ENCODE peak calls at places on chromosome 14, in six cellular contexts. Y is foreskin melanocyte; A is NCI-H1092 treated with DMSO at 0.1 percent for 48 hours; F is AG04450; J is G401; X is activated T-cell treated with anti-CD3 and anti-CD28 coated beads, Interleukin-2, amount 50 U/mL, for 48 hours. S is an unnamed sample.

GRCh38 chr14:105935384-105935783 is 409.0 kb downstream of the TMEM121 start:
- DNase-seq in Y (no peak), A (no peak), F (no peak), J (no peak), X (peak), S (no peak)

GRCh38 chr14:74963705-74964271 is 8.4 kb upstream of the PGF start:
- DNase-seq in Y (no peak), A (no peak), F (no peak), J (peak), X (no peak), S (no peak)

GRCh38 chr14:70735043-70735442 is 74.3 kb downstream of the MAP3K9 start:
- DNase-seq in Y (no peak), A (peak), F (no peak), J (peak), X (no peak), S (peak)

GRCh38 chr14:63032056-63032455 is 13.2 kb downstream of the KCNH5 start:
- DNase-seq in Y (no peak), A (no peak), F (no peak), J (no peak), X (no peak), S (no peak)

GRCh38 chr14:64811676-64812075 is 68.0 kb downstream of the SPTB start:
- DNase-seq in Y (no peak), A (no peak), F (no peak), J (no peak), X (no peak), S (no peak)

GRCh38 chr14:41609704-41610183 is 3.1 kb downstream of the LRFN5 start:
- DNase-seq in Y (no peak), A (peak), F (no peak), J (peak), X (peak), S (peak)

GRCh38 chr14:70188608-70189540 is at the start of gene SLC8A3:
- DNase-seq in Y (peak), A (peak), F (no peak), J (peak), X (peak), S (no peak)

GRCh38 chr14:89041245-89041585 is 216.8 kb downstream of the TTC8 start:
- DNase-seq in Y (no peak), A (peak), F (peak), J (no peak), X (no peak), S (peak)

GRCh38 chr14:92575061-92575772 is 61.6 kb downstream of the RIN3 start:
- DNase-seq in Y (no peak), A (no peak), F (no peak), J (no peak), X (no peak), S (no peak)

GRCh38 chr14:52926994-52927393 is 23.9 kb downstream of the FERMT2 start:
- DNase-seq in Y (no peak), A (peak), F (no peak), J (no peak), X (no peak), S (no peak)

GRCh38 chr14:85217412-85217811 is 312.5 kb upstream of the FLRT2 start:
- DNase-seq in Y (no peak), A (no peak), F (peak), J (no peak), X (no peak), S (no peak)

GRCh38 chr14:29310757-29311156 is 544.2 kb downstream of the FOXG1 start:
- DNase-seq in Y (peak), A (no peak), F (no peak), J (no peak), X (no peak), S (no peak)

GRCh38 chr14:103000291-103000921 is 56.9 kb downstream of the CDC42BPB start:
- DNase-seq in Y (no peak), A (no peak), F (no peak), J (no peak), X (no peak), S (no peak)

GRCh38 chr14:76926521-76927251 is 100.5 kb downstream of the LRRC74A start:
- DNase-seq in Y (no peak), A (peak), F (no peak), J (no peak), X (peak), S (no peak)

GRCh38 chr14:59919582-59920377 is at the start of gene LRRC9:
- DNase-seq in Y (no peak), A (peak), F (no peak), J (peak), X (peak), S (peak)

GRCh38 chr14:76050797-76051392 is 65.3 kb downstream of the IFT43 start:
- DNase-seq in Y (peak), A (peak), F (peak), J (peak), X (peak), S (no peak)

GRCh38 chr14:93207468-93208308 is 632 bp downstream of the UBR7 start:
- DNase-seq in Y (peak), A (peak), F (no peak), J (peak), X (no peak), S (no peak)

GRCh38 chr14:63030113-63030512 is 15.1 kb downstream of the KCNH5 start:
- DNase-seq in Y (no peak), A (no peak), F (no peak), J (no peak), X (no peak), S (no peak)

GRCh38 chr14:51676549-51676948 is 24.8 kb downstream of the FRMD6 start:
- DNase-seq in Y (peak), A (no peak), F (no peak), J (no peak), X (no peak), S (no peak)

GRCh38 chr14:75705014-75705413 is 44.0 kb downstream of the TTLL5 start:
- DNase-seq in Y (no peak), A (no peak), F (no peak), J (no peak), X (no peak), S (no peak)

GRCh38 chr14:52185178-52185577 is 82.3 kb upstream of the PTGDR start:
- DNase-seq in Y (no peak), A (no peak), F (no peak), J (no peak), X (no peak), S (no peak)

GRCh38 chr14:92615451-92615850 is 101.9 kb downstream of the RIN3 start:
- DNase-seq in Y (no peak), A (no peak), F (no peak), J (no peak), X (peak), S (no peak)

GRCh38 chr14:72962829-72963312 is 36.6 kb downstream of the DCAF4 start:
- DNase-seq in Y (no peak), A (no peak), F (peak), J (peak), X (no peak), S (peak)

GRCh38 chr14:81771876-81772275 is 238.2 kb upstream of the SEL1L start:
- DNase-seq in Y (no peak), A (no peak), F (no peak), J (no peak), X (no peak), S (no peak)

GRCh38 chr14:83709116-83709515 is 1820.8 kb upstream of the FLRT2 start:
- DNase-seq in Y (no peak), A (no peak), F (no peak), J (no peak), X (no peak), S (no peak)

GRCh38 chr14:51865953-51866747 is 5.7 kb downstream of the GNG2 start:
- DNase-seq in Y (no peak), A (no peak), F (no peak), J (no peak), X (no peak), S (no peak)

GRCh38 chr14:78327426-78328210 is 157.4 kb downstream of the NRXN3 start:
- DNase-seq in Y (no peak), A (no peak), F (no peak), J (no peak), X (no peak), S (no peak)

GRCh38 chr14:21267431-21267845 is 1.8 kb downstream of the HNRNPC start:
- DNase-seq in Y (no peak), A (no peak), F (no peak), J (no peak), X (no peak), S (no peak)

GRCh38 chr14:61147369-61147897 is 133.7 kb downstream of the TMEM30B start:
- DNase-seq in Y (no peak), A (no peak), F (no peak), J (no peak), X (no peak), S (no peak)